ENCODE peak calls at places on chromosomes 6 and 20, in eight cellular contexts. F is right cardiac atrium; L is iris pigment epithelial cell; Y is stimulated activated CD4-positive, alpha-beta T cell treated with anti-CD3 and anti-CD28 coated beads, Interleukin-2, amount 100 ng/mL, for 24 hours; K is NCI-H2081 treated with DMSO at 0.1 percent for 48 hours; R is KG1; W is cardiac septum; Q is GM04504. T is an unnamed sample.
A peak's percentile ranks its signal among the peaks of the same experiment; 100 is the strongest.

GRCh38 chr20:63522981-63523611 is 2.5 kb downstream of the PPDPF start:
- DNase-seq in W (no peak), K (no peak), F (peak; percentile 75), L (no peak), Y (no peak), R (no peak), Q (no peak), T (no peak)

GRCh38 chr6:35651244-35651643 is 37.5 kb downstream of the FKBP5 start:
- DNase-seq in W (no peak), F (no peak), L (no peak), R (no peak), Q (no peak), K (no peak), Y (no peak), T (no peak)

GRCh38 chr20:50278377-50278683 is 87.7 kb downstream of the CEBPB start:
- DNase-seq in Y (no peak), K (no peak), Q (no peak), W (no peak), R (no peak), F (peak; percentile 58), L (no peak), T (no peak)

GRCh38 chr6:4804095-4804494 is 27.9 kb downstream of the CDYL start:
- DNase-seq in Q (peak; percentile 40), K (no peak), R (no peak), W (no peak), Y (no peak), F (no peak), L (peak; percentile 85), T (no peak)

GRCh38 chr20:6613280-6613861 is 154.1 kb upstream of the BMP2 start:
- DNase-seq in Q (no peak), W (no peak), R (no peak), K (no peak), F (no peak), L (no peak), Y (no peak), T (no peak)

GRCh38 chr20:25283221-25283951 is 35.5 kb downstream of the PYGB start:
- DNase-seq in L (no peak), W (peak; percentile 75), R (no peak), F (peak; percentile 22), Q (no peak), Y (no peak), K (no peak), T (no peak)

GRCh38 chr20:50281831-50282591 is 91.4 kb downstream of the CEBPB start:
- DNase-seq in L (no peak), Y (no peak), K (no peak), R (no peak), F (peak; percentile 60), Q (no peak), W (no peak), T (no peak)

GRCh38 chr6:145278163-145278807 is 457.0 kb downstream of the EPM2A start:
- DNase-seq in R (no peak), W (no peak), L (peak; percentile 17), K (no peak), Y (no peak), F (no peak), Q (peak; percentile 17), T (no peak)

GRCh38 chr20:63133481-63134091 is 82.3 kb downstream of the YTHDF1 start:
- DNase-seq in K (no peak), R (no peak), Y (no peak), L (no peak), W (peak; percentile 51), Q (no peak), F (peak; percentile 30), T (no peak)